ENCODE peak calls at places on chromosomes 12 and 14, in seven cellular contexts. S, U, L, R, F, B and X are unnamed samples.

GRCh38 chr12:106106892-106107291 is 31.9 kb downstream of the NUAK1 start:
- DNase-seq in S (no peak), U (no peak), L (no peak), R (no peak), F (no peak), B (no peak), X (no peak)

GRCh38 chr14:65079788-65080187 is 22.5 kb downstream of the MAX start:
- DNase-seq in S (no peak), U (no peak), L (no peak), R (no peak), F (no peak), B (no peak), X (no peak)

GRCh38 chr14:43697003-43697402 is 810.1 kb downstream of the FSCB start:
- DNase-seq in S (no peak), U (no peak), L (no peak), R (no peak), F (no peak), B (no peak), X (no peak)

GRCh38 chr12:41466762-41467270 is 278.7 kb downstream of the PDZRN4 start:
- DNase-seq in S (no peak), U (no peak), L (no peak), R (no peak), F (no peak), B (no peak), X (no peak)

GRCh38 chr12:85588221-85588620 is 248.0 kb downstream of the RASSF9 start:
- DNase-seq in S (no peak), U (no peak), L (no peak), R (no peak), F (no peak), B (no peak), X (no peak)

GRCh38 chr14:55097894-55098560 is 31.0 kb upstream of the LGALS3 start:
- DNase-seq in S (peak), U (no peak), L (no peak), R (no peak), F (no peak), B (peak), X (no peak)

GRCh38 chr14:92122761-92123160 is 992 bp downstream of the CPSF2 start:
- DNase-seq in S (no peak), U (no peak), L (no peak), R (no peak), F (no peak), B (no peak), X (no peak)

GRCh38 chr12:52395761-52396434 is 10.2 kb downstream of the KRT82 start:
- DNase-seq in S (no peak), U (no peak), L (no peak), R (peak), F (no peak), B (peak), X (peak)

GRCh38 chr12:108532061-108532848 is 17.2 kb downstream of the FICD start:
- DNase-seq in S (no peak), U (peak), L (no peak), R (no peak), F (no peak), B (no peak), X (no peak)

GRCh38 chr12:10491766-10492165 is 13.9 kb upstream of the EIF2S3B start:
- DNase-seq in S (no peak), U (no peak), L (no peak), R (no peak), F (no peak), B (no peak), X (no peak)

GRCh38 chr12:34595749-34596733 is 573.7 kb downstream of the ALG10 start:
- DNase-seq in S (no peak), U (no peak), L (no peak), R (peak), F (no peak), B (peak), X (no peak)

GRCh38 chr12:62912644-62913043 is 22.3 kb downstream of the PPM1H start:
- DNase-seq in S (no peak), U (peak), L (no peak), R (no peak), F (no peak), B (no peak), X (no peak)

GRCh38 chr14:95875831-95876768 is 532 bp upstream of the TUNAR start:
- DNase-seq in S (no peak), U (no peak), L (no peak), R (no peak), F (no peak), B (no peak), X (no peak)

GRCh38 chr12:65568517-65568916 is 255.8 kb upstream of the HMGA2 start:
- DNase-seq in S (no peak), U (no peak), L (no peak), R (no peak), F (no peak), B (no peak), X (peak)

GRCh38 chr14:55807059-55807499 is 227.1 kb downstream of the KTN1 start:
- DNase-seq in S (peak), U (peak), L (no peak), R (peak), F (peak), B (peak), X (peak)

GRCh38 chr14:102234331-102235264 is 70.4 kb downstream of the MOK start:
- DNase-seq in S (no peak), U (no peak), L (no peak), R (peak), F (no peak), B (no peak), X (no peak)

GRCh38 chr12:26044592-26044991 is 80.2 kb downstream of the BHLHE41 start:
- DNase-seq in S (no peak), U (no peak), L (no peak), R (no peak), F (no peak), B (no peak), X (no peak)

GRCh38 chr12:107912421-107913004 is 138.0 kb downstream of the ASCL4 start:
- DNase-seq in S (no peak), U (peak), L (no peak), R (peak), F (peak), B (peak), X (no peak)

GRCh38 chr12:132873724-132874123 is 13.7 kb downstream of the CHFR start:
- DNase-seq in S (no peak), U (no peak), L (no peak), R (no peak), F (no peak), B (no peak), X (no peak)

GRCh38 chr12:110253176-110253575 is 27.9 kb upstream of the ATP2A2 start:
- DNase-seq in S (peak), U (no peak), L (no peak), R (peak), F (peak), B (peak), X (no peak)

GRCh38 chr14:30608533-30609006 is 13.5 kb upstream of the SCFD1 start:
- DNase-seq in S (no peak), U (no peak), L (no peak), R (no peak), F (no peak), B (peak), X (no peak)

GRCh38 chr12:79424109-79424721 is 266.5 kb downstream of the PAWR start:
- DNase-seq in S (no peak), U (no peak), L (peak), R (no peak), F (no peak), B (no peak), X (peak)

GRCh38 chr12:12926571-12927071 is 25.3 kb downstream of the GPRC5D start:
- DNase-seq in S (no peak), U (no peak), L (no peak), R (no peak), F (no peak), B (no peak), X (no peak)

GRCh38 chr14:35163384-35163783 is 41.0 kb downstream of the PRORP start:
- DNase-seq in S (no peak), U (no peak), L (no peak), R (no peak), F (no peak), B (no peak), X (no peak)

GRCh38 chr12:105861232-105861631 is 277.5 kb downstream of the NUAK1 start:
- DNase-seq in S (no peak), U (no peak), L (no peak), R (no peak), F (no peak), B (no peak), X (no peak)

GRCh38 chr12:124008629-124009028 is 35.6 kb downstream of the ZNF664 start:
- DNase-seq in S (no peak), U (no peak), L (no peak), R (no peak), F (no peak), B (no peak), X (no peak)

GRCh38 chr12:112380663-112381420 is 1.4 kb downstream of the HECTD4 start:
- DNase-seq in S (no peak), U (no peak), L (no peak), R (no peak), F (no peak), B (no peak), X (no peak)
- H3K4me3 ChIP-seq in S (peak), U (peak), L (peak), R (peak), F (peak), B (peak), X (peak)

GRCh38 chr12:39292125-39292630 is 150.7 kb downstream of the KIF21A start:
- DNase-seq in S (no peak), U (no peak), L (no peak), R (no peak), F (no peak), B (no peak), X (no peak)
- H3K4me3 ChIP-seq in S (no peak), U (no peak), L (no peak), R (no peak), F (no peak), B (no peak), X (no peak)

DNA sequence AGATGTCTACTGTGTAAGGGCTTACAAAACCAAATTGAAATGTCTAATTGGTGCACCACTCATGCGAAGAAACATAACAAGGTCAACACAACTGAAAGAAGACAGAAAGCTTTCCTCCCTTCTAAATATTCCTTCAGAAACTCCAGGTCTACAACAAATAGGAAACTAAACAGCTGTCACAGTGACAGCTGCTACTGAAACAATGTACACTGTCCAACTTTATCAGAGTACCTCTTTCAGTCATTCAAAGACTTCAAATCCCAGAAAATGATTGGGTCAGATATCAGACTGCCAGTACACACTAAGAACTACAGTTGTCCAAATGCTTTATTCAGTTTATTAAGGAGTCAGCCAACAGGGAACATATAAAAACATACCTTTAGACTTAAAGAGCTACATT is 35.2 kb downstream of the CEP128 start:
- DNase-seq in S (no peak), U (no peak), L (no peak), R (no peak), F (no peak), B (no peak), X (peak)
- H3K4me3 ChIP-seq in S (no peak), U (no peak), L (no peak), R (no peak), F (no peak), B (no peak), X (no peak)

GRCh38 chr14:63544641-63545234 is 1.6 kb upstream of the PPP2R5E start:
- DNase-seq in S (no peak), U (no peak), L (no peak), R (no peak), F (no peak), B (no peak), X (no peak)

GRCh38 chr14:63542231-63542999 is 762 bp downstream of the PPP2R5E start:
- DNase-seq in S (peak), U (no peak), L (no peak), R (no peak), F (no peak), B (peak), X (no peak)

GRCh38 chr14:63543826-63544320 is 696 bp upstream of the PPP2R5E start:
- DNase-seq in S (no peak), U (no peak), L (no peak), R (no peak), F (no peak), B (no peak), X (no peak)

GRCh38 chr14:63545431-63545830 is 2.3 kb upstream of the PPP2R5E start:
- DNase-seq in S (no peak), U (no peak), L (no peak), R (no peak), F (no peak), B (no peak), X (no peak)

GRCh38 chr14:63543000-63543825 is at the start of gene PPP2R5E:
- DNase-seq in S (peak), U (peak), L (peak), R (peak), F (peak), B (peak), X (peak)
- H3K4me3 ChIP-seq in S (peak), U (peak), L (peak), R (peak), F (peak), B (peak), X (peak)

DNA sequence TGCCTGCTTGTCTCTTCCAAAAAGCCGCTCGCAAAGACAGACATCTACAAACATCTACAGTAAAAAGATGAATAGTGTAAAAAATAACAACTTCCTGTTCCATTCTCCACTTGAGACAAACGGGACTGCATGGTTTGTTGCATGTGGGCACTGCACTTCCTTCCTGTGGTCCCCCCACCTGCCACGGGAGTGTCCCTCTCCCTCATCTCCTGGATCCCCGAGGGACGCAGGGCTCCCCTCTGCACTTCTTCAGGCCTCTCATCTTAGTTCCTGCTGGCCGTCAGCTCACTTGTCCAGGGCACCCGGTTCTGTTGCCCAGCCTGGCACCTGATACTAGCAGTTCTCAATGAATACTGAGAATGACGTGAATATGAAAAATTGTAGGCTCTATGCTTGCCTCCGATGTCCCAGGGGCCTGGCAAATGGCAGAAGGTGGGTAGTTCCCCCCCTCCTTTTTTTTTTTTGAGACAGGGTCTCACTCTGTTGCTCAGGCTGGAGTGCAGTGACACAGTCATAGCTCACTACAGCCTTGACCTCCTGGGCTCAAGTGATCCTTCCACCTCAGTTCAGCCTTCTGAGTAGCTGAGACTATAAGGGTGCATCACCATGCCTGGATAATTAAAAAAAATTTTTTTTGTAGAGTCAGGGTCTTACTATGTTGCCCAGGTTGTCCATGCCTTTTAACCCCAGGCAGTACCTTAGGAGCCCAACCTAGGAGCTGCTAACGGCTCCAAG is 3.5 kb upstream of the KLC1 start:
- DNase-seq in S (no peak), U (no peak), L (no peak), R (no peak), F (no peak), B (peak), X (no peak)
- H3K4me3 ChIP-seq in S (peak), U (no peak), L (no peak), R (no peak), F (peak), B (no peak), X (no peak)

GRCh38 chr12:15688838-15689237 is 100.3 kb downstream of the EPS8 start:
- DNase-seq in S (peak), U (no peak), L (no peak), R (no peak), F (no peak), B (no peak), X (no peak)
- H3K4me3 ChIP-seq in S (peak), U (peak), L (no peak), R (no peak), F (peak), B (no peak), X (no peak)